ENCODE peak calls at places on chromosomes 2 and 18, in six cellular contexts. Z, S, G, W, Q and C are unnamed samples.

GRCh38 chr2:207107551-207107950 is 58.2 kb downstream of the KLF7 start:
- DNase-seq in S (no peak), G (no peak), W (no peak), Q (no peak), Z (no peak), C (peak)

GRCh38 chr2:8680931-8681760 is 710 bp upstream of the ID2 start:
- DNase-seq in Q (peak), G (no peak), Z (peak), S (peak), W (no peak), C (peak)

GRCh38 chr2:165601065-165601830 is 131.8 kb downstream of the CSRNP3 start:
- DNase-seq in Z (no peak), S (no peak), G (no peak), W (no peak), Q (no peak), C (no peak)

GRCh38 chr2:9807056-9807455 is 36.2 kb upstream of the TAF1B start:
- DNase-seq in Z (no peak), Q (no peak), G (no peak), S (no peak), W (no peak), C (no peak)

GRCh38 chr2:161163438-161163837 is 3.2 kb downstream of the TANK start:
- DNase-seq in Q (no peak), S (no peak), Z (no peak), W (no peak), G (no peak), C (no peak)

GRCh38 chr2:54208364-54209240 is 47.4 kb downstream of the TSPYL6 start:
- DNase-seq in G (no peak), Q (no peak), W (no peak), S (peak), Z (no peak), C (no peak)

GRCh38 chr18:43161528-43161927 is 46.0 kb upstream of the RIT2 start:
- DNase-seq in W (no peak), Z (no peak), G (no peak), S (peak), Q (no peak), C (no peak)

GRCh38 chr2:220789961-220790360 is 782.1 kb downstream of the EPHA4 start:
- DNase-seq in G (no peak), Z (no peak), Q (no peak), W (no peak), S (peak), C (no peak)

GRCh38 chr2:62304429-62305417 is 108.8 kb downstream of the B3GNT2 start:
- DNase-seq in Q (no peak), Z (no peak), W (no peak), G (no peak), S (peak), C (peak)

GRCh38 chr2:135047295-135047694 is at the start of gene MAP3K19:
- DNase-seq in Q (no peak), Z (no peak), G (no peak), S (no peak), W (no peak), C (no peak)

GRCh38 chr2:226308981-226309380 is 490.6 kb downstream of the IRS1 start:
- DNase-seq in W (no peak), S (peak), Z (no peak), G (no peak), Q (no peak), C (no peak)

GRCh38 chr18:13878858-13879257 is 36.5 kb downstream of the MC2R start:
- DNase-seq in Q (no peak), G (no peak), Z (no peak), S (no peak), W (no peak), C (no peak)

GRCh38 chr18:56321470-56321869 is 316.9 kb downstream of the TXNL1 start:
- DNase-seq in S (no peak), W (no peak), Q (no peak), G (no peak), Z (no peak), C (no peak)

GRCh38 chr2:135798762-135799161 is 38.2 kb downstream of the LCT start:
- DNase-seq in W (no peak), S (peak), Z (no peak), G (no peak), Q (no peak), C (no peak)

GRCh38 chr2:238890806-238891666 is 43.2 kb downstream of the TWIST2 start:
- DNase-seq in Q (no peak), G (no peak), S (no peak), Z (no peak), W (no peak), C (no peak)

GRCh38 chr2:8753609-8754008 is 71.8 kb downstream of the ID2 start:
- DNase-seq in G (no peak), Q (no peak), W (no peak), Z (no peak), S (peak), C (no peak)

GRCh38 chr18:42458226-42458625 is 503.2 kb downstream of the PIK3C3 start:
- DNase-seq in Q (no peak), W (no peak), Z (no peak), G (no peak), S (no peak), C (no peak)

GRCh38 chr18:10421859-10422258 is 32.6 kb upstream of the APCDD1 start:
- DNase-seq in W (no peak), S (peak), Q (no peak), Z (no peak), G (no peak), C (no peak)

GRCh38 chr2:100646039-100646438 is 83.2 kb downstream of the PDCL3 start:
- DNase-seq in W (no peak), S (no peak), Q (no peak), Z (no peak), G (no peak), C (no peak)

GRCh38 chr2:173493874-173494273 is 139.2 kb downstream of the CDCA7 start:
- DNase-seq in G (no peak), Z (no peak), Q (no peak), S (no peak), W (no peak), C (no peak)

GRCh38 chr2:216987176-216987809 is 127.4 kb upstream of the TNP1 start:
- DNase-seq in W (no peak), Q (no peak), Z (no peak), G (no peak), S (no peak), C (no peak)

GRCh38 chr2:84908948-84909713 is 3.7 kb downstream of the TMSB10 start:
- DNase-seq in G (no peak), Z (peak), W (no peak), S (no peak), Q (no peak), C (no peak)

GRCh38 chr2:221710744-221711143 is 138.6 kb upstream of the EPHA4 start:
- DNase-seq in G (no peak), W (no peak), S (no peak), Z (no peak), Q (no peak), C (no peak)

GRCh38 chr2:234714711-234715110 is 217.8 kb upstream of the ARL4C start:
- DNase-seq in G (no peak), W (no peak), Z (no peak), Q (no peak), S (no peak), C (no peak)

GRCh38 chr2:8636041-8636491 is 45.8 kb upstream of the ID2 start:
- DNase-seq in Z (no peak), W (no peak), Q (no peak), G (no peak), S (no peak), C (no peak)

GRCh38 chr18:48254077-48254602 is 155.0 kb downstream of the ZBTB7C start:
- DNase-seq in W (no peak), Q (no peak), G (no peak), S (no peak), Z (no peak), C (no peak)

GRCh38 chr2:43399515-43400245 is 173.3 kb upstream of the ZFP36L2 start:
- DNase-seq in Z (no peak), Q (no peak), S (peak), W (no peak), G (no peak), C (no peak)

GRCh38 chr2:71833855-71834554 is 313.7 kb downstream of the CYP26B1 start:
- DNase-seq in G (no peak), Q (no peak), S (peak), W (no peak), Z (no peak), C (no peak)

GRCh38 chr2:174014021-174014698 is 49.0 kb upstream of the SP3 start:
- DNase-seq in W (no peak), Q (no peak), G (no peak), Z (no peak), S (peak), C (no peak)

GRCh38 chr2:33134764-33135560 is 188.2 kb downstream of the LTBP1 start:
- DNase-seq in G (no peak), W (no peak), Z (no peak), S (peak), Q (no peak), C (no peak)

GRCh38 chr2:122390406-122390805 is 635.0 kb downstream of the TSN start:
- DNase-seq in W (no peak), Q (no peak), Z (no peak), S (peak), G (no peak), C (no peak)

GRCh38 chr2:24825883-24826800 is 32.9 kb downstream of the CENPO start:
- DNase-seq in G (peak), Q (no peak), S (peak), W (no peak), Z (no peak), C (no peak)

GRCh38 chr2:85959191-85959590 is 70.4 kb upstream of the ST3GAL5 start:
- DNase-seq in Z (no peak), W (no peak), G (no peak), S (no peak), Q (no peak), C (no peak)

GRCh38 chr2:38862481-38862880 is 13.3 kb downstream of the DHX57 start:
- DNase-seq in G (no peak), W (no peak), Q (no peak), Z (no peak), S (no peak), C (no peak)

GRCh38 chr2:234880551-234881211 is 71.1 kb upstream of the SH3BP4 start:
- DNase-seq in W (no peak), Z (no peak), S (peak), Q (no peak), G (no peak), C (no peak)

GRCh38 chr2:112312821-112313220 is 37.4 kb downstream of the ZC3H6 start:
- DNase-seq in Z (no peak), S (no peak), G (no peak), W (no peak), Q (no peak), C (no peak)